ENCODE peak calls at places on chromosomes 12 and 14, in seven cellular contexts. Q is lower leg skin, U is IMR-90, A is H1, I is heart left ventricle, C is prostate gland, O is tibial nerve. L is an unnamed sample.

GRCh38 chr12:82019533-82019932 is 260.4 kb upstream of the PPFIA2 start:
- DNase-seq in Q (no peak), U (no peak), A (no peak), I (no peak), C (no peak), O (no peak), L (no peak)

GRCh38 chr12:75790219-75790618 is 241.4 kb downstream of the PHLDA1 start:
- DNase-seq in Q (no peak), U (peak), A (no peak), I (no peak), C (no peak), O (no peak), L (no peak)

GRCh38 chr14:55130194-55130550 is 1.1 kb downstream of the LGALS3 start:
- DNase-seq in Q (peak), U (peak), A (no peak), I (no peak), C (peak), O (no peak), L (no peak)

GRCh38 chr12:60266381-60266852 is 670.6 kb downstream of the SLC16A7 start:
- DNase-seq in Q (no peak), U (peak), A (no peak), I (no peak), C (no peak), O (no peak), L (no peak)

GRCh38 chr14:58426819-58427288 is 477 bp downstream of the TIMM9 start:
- DNase-seq in Q (peak), U (peak), A (peak), I (peak), C (peak), O (peak), L (peak)

GRCh38 chr14:94598816-94599655 is 13.2 kb upstream of the SERPINA3 start:
- DNase-seq in Q (peak), U (peak), A (no peak), I (no peak), C (peak), O (peak), L (no peak)

GRCh38 chr12:38544357-38545066 is 227.9 kb downstream of the ALG10B start:
- DNase-seq in Q (no peak), U (no peak), A (no peak), I (no peak), C (no peak), O (no peak), L (no peak)

GRCh38 chr12:96501139-96501741 is 11.9 kb downstream of the CFAP54 start:
- DNase-seq in Q (no peak), U (peak), A (no peak), I (peak), C (peak), O (peak), L (peak)

GRCh38 chr12:41334390-41334789 is 146.3 kb downstream of the PDZRN4 start:
- DNase-seq in Q (no peak), U (no peak), A (no peak), I (no peak), C (no peak), O (no peak), L (no peak)

GRCh38 chr12:44875954-44876553 is at the start of gene NELL2:
- DNase-seq in Q (peak), U (no peak), A (peak), I (no peak), C (peak), O (no peak), L (peak)

GRCh38 chr12:68440068-68440581 is 108.0 kb upstream of the MDM1 start:
- DNase-seq in Q (no peak), U (peak), A (no peak), I (no peak), C (no peak), O (no peak), L (no peak)

GRCh38 chr12:92502417-92503028 is 200.3 kb upstream of the PLEKHG7 start:
- DNase-seq in Q (no peak), U (no peak), A (no peak), I (no peak), C (no peak), O (peak), L (no peak)

GRCh38 chr14:68922201-68922613 is 56.9 kb downstream of the ACTN1 start:
- DNase-seq in Q (no peak), U (no peak), A (no peak), I (peak), C (no peak), O (no peak), L (no peak)

GRCh38 chr12:70049596-70050360 is 193.5 kb upstream of the CNOT2 start:
- DNase-seq in Q (no peak), U (no peak), A (no peak), I (no peak), C (no peak), O (no peak), L (peak)

GRCh38 chr12:78096909-78097597 is 266.4 kb downstream of the NAV3 start:
- DNase-seq in Q (no peak), U (peak), A (no peak), I (no peak), C (no peak), O (no peak), L (no peak)

GRCh38 chr14:97602438-97603117 is 805.4 kb downstream of the VRK1 start:
- DNase-seq in Q (no peak), U (no peak), A (no peak), I (no peak), C (no peak), O (no peak), L (no peak)

GRCh38 chr12:31804185-31804504 is 75.3 kb upstream of the AMN1 start:
- DNase-seq in Q (no peak), U (no peak), A (no peak), I (no peak), C (no peak), O (no peak), L (no peak)

GRCh38 chr14:35818346-35819115 is 7.6 kb upstream of the BRMS1L start:
- DNase-seq in Q (no peak), U (peak), A (no peak), I (no peak), C (peak), O (peak), L (peak)

GRCh38 chr14:25001096-25001982 is 48.6 kb downstream of the STXBP6 start:
- DNase-seq in Q (no peak), U (peak), A (no peak), I (no peak), C (no peak), O (peak), L (no peak)

GRCh38 chr12:6084261-6084968 is 40.1 kb downstream of the VWF start:
- DNase-seq in Q (no peak), U (peak), A (no peak), I (no peak), C (no peak), O (no peak), L (no peak)

GRCh38 chr12:60487284-60487683 is 891.5 kb downstream of the SLC16A7 start:
- DNase-seq in Q (no peak), U (no peak), A (no peak), I (no peak), C (no peak), O (no peak), L (no peak)

GRCh38 chr14:72666610-72667009 is 227.3 kb downstream of the DPF3 start:
- DNase-seq in Q (no peak), U (peak), A (no peak), I (no peak), C (no peak), O (no peak), L (no peak)

GRCh38 chr14:56811596-56812363 is 1.5 kb upstream of the OTX2 start:
- DNase-seq in Q (no peak), U (no peak), A (no peak), I (no peak), C (no peak), O (no peak), L (no peak)

GRCh38 chr14:35879654-35880249 is 53.6 kb downstream of the BRMS1L start:
- DNase-seq in Q (no peak), U (peak), A (no peak), I (no peak), C (no peak), O (no peak), L (peak)

GRCh38 chr14:94779713-94780112 is 9.8 kb upstream of the GSC start:
- DNase-seq in Q (no peak), U (no peak), A (no peak), I (no peak), C (no peak), O (no peak), L (no peak)

GRCh38 chr14:78448483-78449094 is 278.4 kb downstream of the NRXN3 start:
- DNase-seq in Q (peak), U (no peak), A (peak), I (peak), C (peak), O (peak), L (peak)

GRCh38 chr12:39173689-39174088 is 268.3 kb upstream of the CPNE8 start:
- DNase-seq in Q (no peak), U (no peak), A (no peak), I (no peak), C (no peak), O (no peak), L (no peak)

GRCh38 chr12:96986883-96987523 is 79.9 kb downstream of the NEDD1 start:
- DNase-seq in Q (no peak), U (peak), A (no peak), I (no peak), C (no peak), O (no peak), L (peak)

GRCh38 chr12:100675432-100675831 is 101.9 kb downstream of the GAS2L3 start:
- DNase-seq in Q (no peak), U (peak), A (no peak), I (peak), C (no peak), O (peak), L (no peak)

GRCh38 chr12:128381961-128382360 is 115.0 kb downstream of the TMEM132C start:
- DNase-seq in Q (no peak), U (no peak), A (no peak), I (no peak), C (no peak), O (no peak), L (no peak)

GRCh38 chr14:78758333-78758732 is 588.2 kb downstream of the NRXN3 start:
- DNase-seq in Q (no peak), U (peak), A (no peak), I (no peak), C (no peak), O (no peak), L (peak)

GRCh38 chr12:47087088-47087688 is 7.4 kb upstream of the AMIGO2 start:
- DNase-seq in Q (no peak), U (peak), A (no peak), I (no peak), C (no peak), O (no peak), L (no peak)
- TF ChIP-seq POLR2A in Q (no peak), U (no peak), A (no peak), I (no peak), C (no peak), O (no peak), L (no peak)

DNA sequence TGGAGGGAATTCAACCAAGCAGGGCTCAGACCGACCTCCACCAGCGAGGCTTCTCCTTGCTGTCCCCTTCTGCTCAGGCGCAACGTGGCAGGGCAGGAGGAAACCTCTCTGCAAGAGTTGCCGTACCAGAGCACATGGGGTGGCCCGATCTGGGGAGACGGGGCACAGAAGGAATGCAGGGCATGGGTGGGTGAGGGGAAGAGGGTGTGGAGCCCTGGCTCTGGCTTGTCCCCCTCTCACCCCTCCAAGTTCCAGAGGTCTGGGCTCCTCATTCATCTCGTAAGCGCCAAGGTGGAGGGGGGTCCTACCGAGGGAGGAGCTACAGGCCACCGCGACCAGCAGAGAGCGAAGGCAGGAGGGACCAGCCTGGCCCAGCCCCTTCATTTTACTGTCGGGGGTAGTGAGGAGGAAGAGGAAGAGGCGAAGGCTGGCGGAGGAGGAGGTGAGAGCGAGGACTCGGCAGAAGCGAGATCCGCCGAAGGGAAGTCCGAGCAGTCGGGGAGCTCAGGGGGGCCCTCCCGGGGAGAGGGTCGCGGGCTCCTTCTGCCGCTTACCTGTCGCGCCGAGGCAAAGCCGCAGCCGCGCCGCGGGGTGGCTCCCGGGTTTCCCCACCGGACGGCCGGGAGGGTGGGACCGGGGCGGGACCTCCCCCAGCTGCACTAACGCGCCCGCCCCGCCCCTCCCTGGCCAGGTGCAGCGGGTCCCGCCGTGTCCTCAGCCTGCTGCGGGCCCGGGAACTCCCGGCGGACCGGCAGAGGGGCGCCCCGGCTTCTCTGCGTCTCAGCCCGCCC is at the start of gene GALNT6:
- DNase-seq in Q (no peak), U (no peak), A (peak), I (peak), C (peak), O (no peak), L (peak)
- TF ChIP-seq POLR2A in Q (no peak), U (no peak), A (peak), I (no peak), C (peak), O (no peak), L (peak)

DNA sequence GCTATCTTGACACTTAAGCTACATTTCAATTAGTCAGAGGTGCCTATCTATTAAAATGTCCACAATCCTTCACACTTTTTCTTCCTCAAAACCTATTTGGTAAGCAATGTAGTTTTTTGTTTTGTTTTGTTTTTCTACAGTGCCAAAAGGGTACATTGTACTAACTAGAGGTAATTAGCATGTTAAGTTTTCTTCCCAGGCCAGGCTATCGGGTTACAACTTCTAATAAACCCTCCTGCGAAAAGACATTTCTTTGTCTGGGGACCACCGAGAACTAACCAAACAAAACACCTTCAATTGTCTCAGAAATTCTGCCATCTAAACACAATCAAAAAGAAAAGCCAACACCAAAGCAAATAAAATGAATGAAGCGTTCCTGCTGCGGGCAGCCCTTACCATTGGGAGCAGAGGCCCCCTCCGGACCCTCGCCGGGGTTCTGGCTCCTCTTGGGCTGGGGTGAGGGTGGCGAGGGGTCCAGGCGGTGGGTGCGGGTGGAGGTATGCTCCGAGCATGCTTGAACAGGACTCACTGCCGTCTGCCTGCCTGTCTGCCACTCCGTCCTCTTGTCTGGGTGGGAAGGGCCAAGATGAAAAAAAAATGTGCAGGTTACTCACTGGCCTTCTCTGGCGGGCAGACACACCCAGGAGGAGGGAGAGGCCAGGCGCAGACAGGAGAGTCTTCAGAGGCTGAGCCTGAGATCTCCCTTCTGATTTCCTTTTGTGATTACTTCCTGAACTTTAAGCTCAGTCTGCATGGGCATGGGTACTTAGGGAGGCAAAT is 76.3 kb downstream of the STON2 start:
- DNase-seq in Q (peak), U (no peak), A (peak), I (no peak), C (peak), O (no peak), L (peak)
- TF ChIP-seq POLR2A in Q (no peak), U (no peak), A (no peak), I (no peak), C (peak), O (no peak), L (no peak)

GRCh38 chr14:22598099-22598895 is at the start of gene ABHD4:
- DNase-seq in Q (peak), U (peak), A (no peak), I (peak), C (peak), O (peak), L (peak)
- TF ChIP-seq POLR2A in Q (no peak), U (peak), A (peak), I (peak), C (peak), O (peak), L (peak)

GRCh38 chr14:92993302-92993701 is 70.4 kb downstream of the CHGA start:
- DNase-seq in Q (no peak), U (no peak), A (no peak), I (peak), C (no peak), O (no peak), L (no peak)
- TF ChIP-seq POLR2A in Q (no peak), U (no peak), A (no peak), I (no peak), C (no peak), O (no peak), L (no peak)

DNA sequence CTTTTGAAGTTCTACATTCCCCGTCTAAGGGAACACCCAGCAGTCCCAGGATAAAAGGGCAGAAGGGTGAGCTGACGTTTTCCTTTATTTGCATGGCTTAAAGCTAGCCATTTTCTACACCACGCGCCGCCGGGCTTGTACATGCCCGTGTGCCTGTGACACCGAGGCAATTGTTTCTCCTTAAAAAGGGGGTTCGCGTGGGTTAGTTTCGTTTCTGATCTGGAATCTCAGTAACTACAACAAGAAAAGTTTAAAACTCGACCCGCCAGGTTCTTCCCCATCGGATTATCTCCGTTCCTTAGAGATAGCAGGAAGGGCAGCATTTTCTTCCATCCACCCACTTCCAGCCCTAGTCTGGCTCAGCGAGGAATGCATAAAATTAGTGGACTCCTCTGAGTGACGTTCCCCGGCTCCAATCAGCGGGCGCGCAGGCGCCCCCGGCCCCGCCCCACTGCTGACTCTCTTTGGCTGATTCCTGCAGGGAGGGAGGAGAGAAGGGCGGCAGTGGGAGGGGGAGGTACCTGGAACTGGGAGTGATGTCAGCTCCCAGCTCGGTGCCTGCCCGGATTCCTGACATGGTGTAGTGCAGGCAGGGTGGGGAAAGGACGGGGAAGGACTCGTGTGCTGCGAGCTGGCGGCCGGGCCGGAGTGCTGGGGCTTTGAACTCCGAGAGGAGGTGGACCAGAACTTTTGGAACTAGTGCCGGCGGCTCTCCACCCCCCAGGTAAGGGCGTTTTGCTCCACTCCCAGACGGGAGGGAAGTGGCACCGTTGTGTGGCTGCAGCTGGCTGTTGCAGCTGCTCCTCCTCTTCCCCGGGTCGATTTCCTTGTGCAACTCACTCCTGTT is at the start of gene PPFIBP1:
- DNase-seq in Q (peak), U (peak), A (peak), I (peak), C (peak), O (peak), L (peak)
- TF ChIP-seq POLR2A in Q (no peak), U (peak), A (peak), I (peak), C (peak), O (peak), L (peak)

GRCh38 chr14:51117579-51117978 is 22.7 kb upstream of the TRIM9 start:
- DNase-seq in Q (no peak), U (no peak), A (no peak), I (no peak), C (no peak), O (no peak), L (no peak)

GRCh38 chr14:51119411-51120051 is 24.6 kb upstream of the TRIM9 start:
- DNase-seq in Q (no peak), U (no peak), A (no peak), I (no peak), C (no peak), O (no peak), L (no peak)

GRCh38 chr14:51118993-51119392 is 24.1 kb upstream of the TRIM9 start:
- DNase-seq in Q (no peak), U (no peak), A (no peak), I (no peak), C (no peak), O (no peak), L (no peak)

GRCh38 chr14:51116682-51117081 is 21.8 kb upstream of the TRIM9 start:
- DNase-seq in Q (no peak), U (no peak), A (no peak), I (no peak), C (no peak), O (no peak), L (no peak)

DNA sequence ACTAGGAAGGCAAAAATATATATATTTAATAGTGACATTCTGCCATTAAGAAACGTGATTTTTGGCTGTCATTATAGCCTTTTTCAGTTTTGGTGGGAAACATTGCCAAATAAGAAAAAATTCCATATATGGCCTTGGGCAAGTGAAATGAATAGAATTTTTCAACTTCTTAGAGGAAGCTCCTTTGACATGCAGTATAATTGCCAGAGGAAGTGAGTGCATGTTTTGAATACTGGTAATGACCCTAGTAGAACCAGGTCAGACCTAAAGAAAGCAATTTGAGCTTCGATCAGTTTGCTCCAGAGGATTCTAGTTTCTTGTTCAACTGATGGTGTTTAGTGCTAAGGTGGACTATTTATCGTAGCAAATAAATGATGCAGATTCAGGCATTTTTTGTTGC is 26.2 kb upstream of the TRIM9 start:
- DNase-seq in Q (no peak), U (no peak), A (no peak), I (no peak), C (no peak), O (no peak), L (no peak)
- TF ChIP-seq POLR2A in Q (no peak), U (no peak), A (no peak), I (no peak), C (no peak), O (no peak), L (no peak)

L was measured in erythroblast.